ENCODE peak calls at places on chromosome 17, in ten cellular contexts. One of them, this sample, is unnamed.

GRCh38 chr17:32551186-32551955 is 64.6 kb downstream of the CDK5R1 start:
- DNase-seq in adrenal gland: no peak
- DNase-seq in A549: no peak
- DNase-seq in CD8-positive, alpha-beta memory T cell: no peak
- DNase-seq in GM23248: peak; percentile 68
- DNase-seq in right cardiac atrium: no peak
- DNase-seq in tibial nerve: no peak
- DNase-seq in stomach: no peak
- DNase-seq in body of pancreas: no peak
- DNase-seq in HCT116: no peak
- DNase-seq in this sample: no peak

GRCh38 chr17:49496183-49496865 is 1.2 kb downstream of the NGFR start:
- DNase-seq in adrenal gland: peak; percentile 76
- DNase-seq in A549: peak; percentile 72
- DNase-seq in CD8-positive, alpha-beta memory T cell: peak; percentile 81
- DNase-seq in GM23248: peak; percentile 77
- DNase-seq in right cardiac atrium: peak; percentile 94
- DNase-seq in tibial nerve: peak; percentile 89
- DNase-seq in stomach: peak; percentile 83
- DNase-seq in body of pancreas: peak; percentile 75
- DNase-seq in HCT116: no peak
- DNase-seq in this sample: peak; percentile 60

GRCh38 chr17:72219136-72219823 is 98.5 kb downstream of the SOX9 start:
- DNase-seq in adrenal gland: no peak
- DNase-seq in A549: no peak
- DNase-seq in CD8-positive, alpha-beta memory T cell: no peak
- DNase-seq in GM23248: peak; percentile 17
- DNase-seq in right cardiac atrium: no peak
- DNase-seq in tibial nerve: no peak
- DNase-seq in stomach: no peak
- DNase-seq in body of pancreas: no peak
- DNase-seq in HCT116: no peak
- DNase-seq in this sample: no peak

GRCh38 chr17:59161477-59161876 is 5.9 kb downstream of the PRR11 start:
- DNase-seq in adrenal gland: no peak
- DNase-seq in A549: no peak
- DNase-seq in CD8-positive, alpha-beta memory T cell: no peak
- DNase-seq in GM23248: no peak
- DNase-seq in right cardiac atrium: no peak
- DNase-seq in tibial nerve: no peak
- DNase-seq in stomach: no peak
- DNase-seq in body of pancreas: no peak
- DNase-seq in HCT116: no peak
- DNase-seq in this sample: no peak

GRCh38 chr17:50035930-50036329 is 20.0 kb upstream of the ITGA3 start:
- DNase-seq in adrenal gland: no peak
- DNase-seq in A549: no peak
- DNase-seq in CD8-positive, alpha-beta memory T cell: no peak
- DNase-seq in GM23248: no peak
- DNase-seq in right cardiac atrium: no peak
- DNase-seq in tibial nerve: no peak
- DNase-seq in stomach: no peak
- DNase-seq in body of pancreas: no peak
- DNase-seq in HCT116: no peak
- DNase-seq in this sample: no peak

GRCh38 chr17:40707720-40708119 is 4.2 kb upstream of the KRT24 start:
- DNase-seq in adrenal gland: peak; percentile 21
- DNase-seq in A549: peak; percentile 49
- DNase-seq in CD8-positive, alpha-beta memory T cell: no peak
- DNase-seq in GM23248: peak; percentile 38
- DNase-seq in right cardiac atrium: peak; percentile 73
- DNase-seq in tibial nerve: peak; percentile 69
- DNase-seq in stomach: no peak
- DNase-seq in body of pancreas: peak; percentile 31
- DNase-seq in HCT116: no peak
- DNase-seq in this sample: peak; percentile 58

GRCh38 chr17:55563363-55563762 is 52.1 kb upstream of the SMIM36 start:
- DNase-seq in adrenal gland: no peak
- DNase-seq in A549: no peak
- DNase-seq in CD8-positive, alpha-beta memory T cell: no peak
- DNase-seq in GM23248: no peak
- DNase-seq in right cardiac atrium: no peak
- DNase-seq in tibial nerve: no peak
- DNase-seq in stomach: no peak
- DNase-seq in body of pancreas: no peak
- DNase-seq in HCT116: no peak
- DNase-seq in this sample: no peak

GRCh38 chr17:45036696-45037095 is 14.7 kb downstream of the DCAKD start:
- DNase-seq in adrenal gland: no peak
- DNase-seq in A549: no peak
- DNase-seq in CD8-positive, alpha-beta memory T cell: no peak
- DNase-seq in GM23248: no peak
- DNase-seq in right cardiac atrium: no peak
- DNase-seq in tibial nerve: no peak
- DNase-seq in stomach: no peak
- DNase-seq in body of pancreas: no peak
- DNase-seq in HCT116: no peak
- DNase-seq in this sample: no peak

GRCh38 chr17:46144246-46144645 is 49.0 kb downstream of the KANSL1 start:
- DNase-seq in adrenal gland: no peak
- DNase-seq in A549: no peak
- DNase-seq in CD8-positive, alpha-beta memory T cell: no peak
- DNase-seq in GM23248: no peak
- DNase-seq in right cardiac atrium: no peak
- DNase-seq in tibial nerve: no peak
- DNase-seq in stomach: no peak
- DNase-seq in body of pancreas: no peak
- DNase-seq in HCT116: no peak
- DNase-seq in this sample: no peak
- H3K4me3 ChIP-seq in adrenal gland: no peak overlapping the region
- H3K4me3 ChIP-seq in A549: no peak overlapping the region
- H3K4me3 ChIP-seq in CD8-positive, alpha-beta memory T cell: no peak overlapping the region
- H3K4me3 ChIP-seq in GM23248: no peak overlapping the region
- H3K4me3 ChIP-seq in right cardiac atrium: no peak overlapping the region
- H3K4me3 ChIP-seq in tibial nerve: no peak overlapping the region
- H3K4me3 ChIP-seq in stomach: no peak overlapping the region
- H3K4me3 ChIP-seq in body of pancreas: no peak overlapping the region
- H3K4me3 ChIP-seq in HCT116: no peak overlapping the region
- H3K4me3 ChIP-seq in this sample: no peak overlapping the region

GRCh38 chr17:28910534-28910933 is 7.7 kb upstream of the DHRS13 start:
- DNase-seq in adrenal gland: no peak
- DNase-seq in A549: no peak
- DNase-seq in CD8-positive, alpha-beta memory T cell: no peak
- DNase-seq in GM23248: no peak
- DNase-seq in right cardiac atrium: no peak
- DNase-seq in tibial nerve: no peak
- DNase-seq in stomach: no peak
- DNase-seq in body of pancreas: no peak
- DNase-seq in HCT116: no peak
- DNase-seq in this sample: no peak

GRCh38 chr17:28907052-28907438 is 4.2 kb upstream of the DHRS13 start:
- DNase-seq in adrenal gland: no peak
- DNase-seq in A549: no peak
- DNase-seq in CD8-positive, alpha-beta memory T cell: no peak
- DNase-seq in GM23248: no peak
- DNase-seq in right cardiac atrium: no peak
- DNase-seq in tibial nerve: no peak
- DNase-seq in stomach: no peak
- DNase-seq in body of pancreas: no peak
- DNase-seq in HCT116: no peak
- DNase-seq in this sample: no peak

GRCh38 chr17:28907709-28908475 is 5.0 kb upstream of the DHRS13 start:
- DNase-seq in adrenal gland: no peak
- DNase-seq in A549: no peak
- DNase-seq in CD8-positive, alpha-beta memory T cell: no peak
- DNase-seq in GM23248: peak; percentile 38
- DNase-seq in right cardiac atrium: no peak
- DNase-seq in tibial nerve: no peak
- DNase-seq in stomach: no peak
- DNase-seq in body of pancreas: no peak
- DNase-seq in HCT116: no peak
- DNase-seq in this sample: no peak

GRCh38 chr17:28906276-28907051 is 3.6 kb upstream of the DHRS13 start:
- DNase-seq in adrenal gland: no peak
- DNase-seq in A549: no peak
- DNase-seq in CD8-positive, alpha-beta memory T cell: no peak
- DNase-seq in GM23248: no peak
- DNase-seq in right cardiac atrium: no peak
- DNase-seq in tibial nerve: no peak
- DNase-seq in stomach: no peak
- DNase-seq in body of pancreas: no peak
- DNase-seq in HCT116: no peak
- DNase-seq in this sample: no peak

GRCh38 chr17:28908640-28909098 is 5.8 kb upstream of the DHRS13 start:
- DNase-seq in adrenal gland: peak; percentile 74
- DNase-seq in A549: no peak
- DNase-seq in CD8-positive, alpha-beta memory T cell: no peak
- DNase-seq in GM23248: peak; percentile 83
- DNase-seq in right cardiac atrium: no peak
- DNase-seq in tibial nerve: peak; percentile 57
- DNase-seq in stomach: no peak
- DNase-seq in body of pancreas: no peak
- DNase-seq in HCT116: no peak
- DNase-seq in this sample: no peak
- H3K27ac ChIP-seq in adrenal gland: no peak overlapping the region
- H3K27ac ChIP-seq in A549: no peak overlapping the region
- H3K27ac ChIP-seq in CD8-positive, alpha-beta memory T cell: no peak overlapping the region
- H3K27ac ChIP-seq in GM23248: peak overlapping the region; percentile 60
- H3K27ac ChIP-seq in right cardiac atrium: peak overlapping the region; percentile 53
- H3K27ac ChIP-seq in tibial nerve: peak overlapping the region; percentile 48
- H3K27ac ChIP-seq in stomach: peak overlapping the region; percentile 46
- H3K27ac ChIP-seq in body of pancreas: no peak overlapping the region
- H3K27ac ChIP-seq in HCT116: no peak overlapping the region
- H3K27ac ChIP-seq in this sample: peak overlapping the region; percentile 60

GRCh38 chr17:64788286-64789060 is 126.4 kb upstream of the SMURF2 start:
- DNase-seq in adrenal gland: no peak
- DNase-seq in A549: no peak
- DNase-seq in CD8-positive, alpha-beta memory T cell: no peak
- DNase-seq in GM23248: no peak
- DNase-seq in right cardiac atrium: no peak
- DNase-seq in tibial nerve: no peak
- DNase-seq in stomach: no peak
- DNase-seq in body of pancreas: no peak
- DNase-seq in HCT116: no peak
- DNase-seq in this sample: no peak
- H3K4me1 ChIP-seq in adrenal gland: no peaks in the 10 kb centered on the region
- H3K4me1 ChIP-seq in A549: no peaks in the 10 kb centered on the region
- H3K4me1 ChIP-seq in CD8-positive, alpha-beta memory T cell: peaks cover 6% of the 10 kb centered on the region
- H3K4me1 ChIP-seq in GM23248: peaks cover 9% of the 10 kb centered on the region
- H3K4me1 ChIP-seq in right cardiac atrium: peaks cover 3% of the 10 kb centered on the region
- H3K4me1 ChIP-seq in tibial nerve: no peaks in the 10 kb centered on the region
- H3K4me1 ChIP-seq in stomach: no peaks in the 10 kb centered on the region
- H3K4me1 ChIP-seq in body of pancreas: no peaks in the 10 kb centered on the region
- H3K4me1 ChIP-seq in HCT116: peaks cover 25% of the 10 kb centered on the region
- H3K4me1 ChIP-seq in this sample: no peaks in the 10 kb centered on the region

GRCh38 chr17:42522263-42522790 is 13.7 kb upstream of the NAGLU start:
- DNase-seq in adrenal gland: peak; percentile 46
- DNase-seq in A549: no peak
- DNase-seq in CD8-positive, alpha-beta memory T cell: no peak
- DNase-seq in GM23248: no peak
- DNase-seq in right cardiac atrium: peak; percentile 54
- DNase-seq in tibial nerve: no peak
- DNase-seq in stomach: no peak
- DNase-seq in body of pancreas: no peak
- DNase-seq in HCT116: no peak
- DNase-seq in this sample: no peak
- H3K4me3 ChIP-seq in adrenal gland: no peak overlapping the region
- H3K4me3 ChIP-seq in A549: no peak overlapping the region
- H3K4me3 ChIP-seq in CD8-positive, alpha-beta memory T cell: no peak overlapping the region
- H3K4me3 ChIP-seq in GM23248: no peak overlapping the region
- H3K4me3 ChIP-seq in right cardiac atrium: no peak overlapping the region
- H3K4me3 ChIP-seq in tibial nerve: no peak overlapping the region
- H3K4me3 ChIP-seq in stomach: no peak overlapping the region
- H3K4me3 ChIP-seq in body of pancreas: no peak overlapping the region
- H3K4me3 ChIP-seq in HCT116: no peak overlapping the region
- H3K4me3 ChIP-seq in this sample: no peak overlapping the region

This sample was measured in lung.